ENCODE peak calls at places on chromosomes 11 and 22, in five cellular contexts. C is HFFc6, O is cardiac fibroblast, Z is HFF-Myc, U is mesothelial cell of epicardium. G is an unnamed sample.

GRCh38 chr22:36772451-36772850 is 3.5 kb downstream of the IFT27 start:
- DNase-seq in C (no peak), O (no peak), Z (no peak), U (no peak), G (no peak)

GRCh38 chr11:131025421-131026126 is 109.3 kb upstream of the SNX19 start:
- DNase-seq in C (no peak), O (no peak), Z (no peak), U (no peak), G (no peak)

GRCh38 chr11:10584071-10584501 is 15.6 kb upstream of the LYVE1 start:
- DNase-seq in C (no peak), O (peak; percentile 54), Z (no peak), U (no peak), G (no peak)

GRCh38 chr11:34501500-34501899 is 12.1 kb downstream of the ELF5 start:
- DNase-seq in C (peak; percentile 73), O (peak; percentile 82), Z (no peak), U (no peak), G (no peak)

GRCh38 chr11:70341881-70342429 is 56.4 kb upstream of the CTTN start:
- DNase-seq in C (no peak), O (no peak), Z (no peak), U (no peak), G (no peak)

GRCh38 chr22:42799462-42800405 is 57.3 kb downstream of the ARFGAP3 start:
- DNase-seq in C (no peak), O (peak; percentile 12), Z (no peak), U (no peak), G (peak; percentile 53)

GRCh38 chr22:17217179-17217578 is 2.1 kb downstream of the ADA2 start:
- DNase-seq in C (no peak), O (no peak), Z (no peak), U (no peak), G (no peak)

GRCh38 chr11:63590024-63590788 is 24.0 kb downstream of the PLAAT3 start:
- DNase-seq in C (no peak), O (no peak), Z (no peak), U (no peak), G (no peak)

GRCh38 chr22:22857607-22858558 is 29.7 kb upstream of the IGLL5 start:
- DNase-seq in C (no peak), O (no peak), Z (no peak), U (no peak), G (no peak)

GRCh38 chr11:13009921-13010736 is 1.0 kb downstream of the RASSF10 start:
- DNase-seq in C (no peak), O (peak; percentile 20), Z (no peak), U (no peak), G (no peak)

GRCh38 chr22:20015971-20016733 is 471 bp downstream of the ARVCF start:
- DNase-seq in C (no peak), O (no peak), Z (no peak), U (peak; percentile 46), G (peak; percentile 32)

GRCh38 chr11:128941573-128942271 is 949 bp downstream of the TP53AIP1 start:
- DNase-seq in C (no peak), O (no peak), Z (no peak), U (no peak), G (no peak)

GRCh38 chr11:83033972-83034672 is 37.6 kb downstream of the RAB30 start:
- DNase-seq in C (peak; percentile 78), O (peak; percentile 73), Z (peak; percentile 81), U (no peak), G (no peak)

GRCh38 chr11:20036625-20037335 is 123.5 kb downstream of the DBX1 start:
- DNase-seq in C (no peak), O (no peak), Z (no peak), U (no peak), G (no peak)

GRCh38 chr11:115924744-115925567 is 420.7 kb upstream of the CADM1 start:
- DNase-seq in C (no peak), O (peak; percentile 55), Z (no peak), U (no peak), G (no peak)

GRCh38 chr11:120956710-120957500 is 67.0 kb upstream of the TBCEL start:
- DNase-seq in C (no peak), O (no peak), Z (no peak), U (no peak), G (peak; percentile 34)

GRCh38 chr11:520428-521178 is 13.6 kb upstream of the RNH1 start:
- DNase-seq in C (no peak), O (no peak), Z (no peak), U (no peak), G (no peak)

GRCh38 chr11:128669491-128669890 is 24.4 kb upstream of the FLI1 start:
- DNase-seq in C (peak; percentile 54), O (peak; percentile 71), Z (peak; percentile 35), U (no peak), G (no peak)

GRCh38 chr11:19661827-19662226 is 50.8 kb upstream of the NAV2 start:
- DNase-seq in C (no peak), O (no peak), Z (no peak), U (no peak), G (no peak)

GRCh38 chr11:11782532-11783110 is 59.2 kb upstream of the USP47 start:
- DNase-seq in C (no peak), O (no peak), Z (no peak), U (no peak), G (no peak)

GRCh38 chr11:36062796-36063380 is 119.0 kb downstream of the LDLRAD3 start:
- DNase-seq in C (no peak), O (peak; percentile 49), Z (no peak), U (no peak), G (no peak)

GRCh38 chr11:129427376-129427775 is 51.7 kb downstream of the BARX2 start:
- DNase-seq in C (no peak), O (no peak), Z (no peak), U (no peak), G (no peak)

GRCh38 chr11:100719809-100720221 is 32.7 kb downstream of the ARHGAP42 start:
- DNase-seq in C (peak; percentile 74), O (peak; percentile 84), Z (peak; percentile 75), U (no peak), G (no peak)

GRCh38 chr11:416051-416756 is 1.4 kb upstream of the SIGIRR start:
- DNase-seq in C (no peak), O (no peak), Z (no peak), U (no peak), G (peak; percentile 19)

GRCh38 chr11:72240461-72241289 is 3.3 kb downstream of the PHOX2A start:
- DNase-seq in C (no peak), O (peak; percentile 24), Z (no peak), U (no peak), G (no peak)

GRCh38 chr11:125257185-125257584 is 92.6 kb downstream of the PKNOX2 start:
- DNase-seq in C (no peak), O (no peak), Z (no peak), U (no peak), G (no peak)

GRCh38 chr11:45252134-45252856 is 33.8 kb downstream of the SYT13 start:
- DNase-seq in C (peak; percentile 16), O (peak; percentile 67), Z (no peak), U (no peak), G (no peak)

GRCh38 chr11:38143852-38144251 is 1545.8 kb upstream of the RAG2 start:
- DNase-seq in C (no peak), O (no peak), Z (no peak), U (no peak), G (no peak)

GRCh38 chr22:50548046-50548912 is 2.6 kb downstream of the KLHDC7B start:
- DNase-seq in C (no peak), O (no peak), Z (no peak), U (no peak), G (peak; percentile 56)

GRCh38 chr11:63851354-63851753 is 12.4 kb downstream of the MARK2 start:
- DNase-seq in C (no peak), O (no peak), Z (no peak), U (no peak), G (no peak)

GRCh38 chr11:122686106-122686505 is 30.6 kb downstream of the UBASH3B start:
- DNase-seq in C (no peak), O (peak; percentile 60), Z (no peak), U (no peak), G (no peak)

GRCh38 chr22:36303874-36304273 is 50.9 kb downstream of the APOL1 start:
- DNase-seq in C (no peak), O (no peak), Z (no peak), U (no peak), G (no peak)

GRCh38 chr11:107827041-107827440 is 31.5 kb downstream of the SLC35F2 start:
- DNase-seq in C (no peak), O (no peak), Z (no peak), U (no peak), G (no peak)
- TF ChIP-seq CTCF in C (no peak), O (no peak), Z (no peak), U (no peak), G (no peak)

GRCh38 chr11:117303101-117303500 is 12.0 kb downstream of the BACE1-AS start:
- DNase-seq in C (no peak), O (no peak), Z (no peak), U (no peak), G (no peak)

GRCh38 chr11:117309310-117309709 is 6.7 kb downstream of the BACE1 start:
- DNase-seq in C (no peak), O (no peak), Z (no peak), U (no peak), G (no peak)

GRCh38 chr11:117300773-117301172 is 9.6 kb downstream of the BACE1-AS start:
- DNase-seq in C (no peak), O (peak; percentile 34), Z (no peak), U (no peak), G (no peak)

GRCh38 chr11:117302228-117302627 is 11.1 kb downstream of the BACE1-AS start:
- DNase-seq in C (no peak), O (no peak), Z (no peak), U (no peak), G (no peak)

GRCh38 chr11:117305145-117305544 is 10.9 kb downstream of the BACE1 start:
- DNase-seq in C (no peak), O (no peak), Z (no peak), U (no peak), G (no peak)
- TF ChIP-seq CTCF in C (no peak), O (no peak), Z (no peak), U (no peak), G (no peak)

GRCh38 chr11:103339485-103339857 is 230.2 kb downstream of the DYNC2H1 start:
- DNase-seq in C (no peak), O (no peak), Z (no peak), U (no peak), G (no peak)

DNA sequence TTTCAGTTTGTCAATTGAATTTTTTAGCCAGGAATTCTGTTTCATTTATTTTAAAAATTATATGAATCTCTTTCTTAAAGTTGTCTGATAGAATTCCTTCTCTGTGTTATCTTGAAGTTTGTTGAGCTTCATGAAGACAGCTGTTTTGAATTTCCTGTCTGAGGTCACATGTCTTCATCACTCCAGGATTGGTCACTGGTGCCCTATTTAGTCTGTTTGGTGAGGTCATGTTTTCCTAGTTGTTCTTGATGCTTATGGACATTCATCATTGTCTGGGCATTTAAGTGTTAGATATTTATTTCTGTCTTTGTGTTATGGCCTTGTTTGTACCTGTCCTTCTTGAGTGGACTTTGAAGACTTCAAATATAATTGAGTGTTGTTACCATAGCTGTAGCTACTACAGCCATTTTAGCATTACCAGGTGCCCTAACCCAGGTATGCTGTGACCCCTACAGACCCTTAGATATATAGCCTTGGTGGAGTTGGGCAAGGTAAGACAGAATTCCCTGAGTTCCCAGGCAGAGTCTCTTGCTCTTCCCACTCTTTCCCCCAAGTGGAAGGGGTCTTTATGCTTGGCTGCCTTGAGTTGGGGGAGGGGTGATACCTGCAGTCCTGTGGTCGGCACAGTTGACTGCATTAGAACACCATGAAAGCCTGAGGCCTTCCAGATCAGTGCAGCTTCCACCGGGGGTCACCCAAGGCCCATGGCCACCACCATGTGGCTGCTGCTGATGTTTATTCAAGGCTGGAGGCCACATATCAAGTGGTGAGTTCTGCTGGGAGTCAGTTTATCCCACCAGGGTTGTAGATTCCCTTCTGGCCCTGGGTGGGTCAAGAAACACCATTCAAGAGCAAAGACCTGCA is 229.6 kb downstream of the DYNC2H1 start:
- DNase-seq in C (peak; percentile 58), O (peak; percentile 82), Z (peak; percentile 26), U (no peak), G (no peak)
- TF ChIP-seq CTCF in C (peak; percentile 48), O (no peak), Z (no peak), U (no peak), G (no peak)

GRCh38 chr11:2186669-2187266 is 15.2 kb upstream of the TH start:
- DNase-seq in C (no peak), O (peak; percentile 26), Z (no peak), U (no peak), G (peak; percentile 51)
- TF ChIP-seq CTCF in C (peak; percentile 67), O (peak; percentile 60), Z (peak; percentile 32), U (peak; percentile 37), G (peak; percentile 76)

G was measured in natural killer cell.